ENCODE peak calls at places on chromosomes 4 and X, in nine cellular contexts. One of them, this sample, is unnamed.

GRCh38 chrX:36434521-36434920 is 515.0 kb downstream of the CFAP47 start:
- DNase-seq in A549: no peak
- DNase-seq in fibroblast of lung: peak
- DNase-seq in GM23338: no peak
- DNase-seq in cardiac fibroblast: no peak
- DNase-seq in fibroblast of mammary gland: no peak
- DNase-seq in AG04450: no peak
- DNase-seq in uterus: no peak
- DNase-seq in AG10803: no peak
- DNase-seq in this sample: no peak

GRCh38 chr4:55363618-55364420 is 17.8 kb downstream of the SRD5A3 start:
- DNase-seq in A549: no peak
- DNase-seq in fibroblast of lung: peak
- DNase-seq in GM23338: no peak
- DNase-seq in cardiac fibroblast: no peak
- DNase-seq in fibroblast of mammary gland: peak
- DNase-seq in AG04450: no peak
- DNase-seq in uterus: no peak
- DNase-seq in AG10803: no peak
- DNase-seq in this sample: no peak

GRCh38 chr4:131499139-131499873 is 1649.8 kb upstream of the PCDH10 start:
- DNase-seq in A549: no peak
- DNase-seq in fibroblast of lung: peak
- DNase-seq in GM23338: no peak
- DNase-seq in cardiac fibroblast: peak
- DNase-seq in fibroblast of mammary gland: peak
- DNase-seq in AG04450: peak
- DNase-seq in uterus: no peak
- DNase-seq in AG10803: no peak
- DNase-seq in this sample: no peak

GRCh38 chrX:24341795-24342194 is 18.6 kb upstream of the SUPT20HL1 start:
- DNase-seq in A549: no peak
- DNase-seq in fibroblast of lung: no peak
- DNase-seq in GM23338: no peak
- DNase-seq in cardiac fibroblast: peak
- DNase-seq in fibroblast of mammary gland: peak
- DNase-seq in AG04450: peak
- DNase-seq in uterus: no peak
- DNase-seq in AG10803: peak
- DNase-seq in this sample: peak

GRCh38 chrX:22922961-22923360 is 76.8 kb upstream of the DDX53 start:
- DNase-seq in A549: no peak
- DNase-seq in fibroblast of lung: peak
- DNase-seq in GM23338: no peak
- DNase-seq in cardiac fibroblast: peak
- DNase-seq in fibroblast of mammary gland: peak
- DNase-seq in AG04450: peak
- DNase-seq in uterus: peak
- DNase-seq in AG10803: peak
- DNase-seq in this sample: peak

GRCh38 chr4:22345678-22346077 is 170.2 kb downstream of the ADGRA3 start:
- DNase-seq in A549: no peak
- DNase-seq in fibroblast of lung: no peak
- DNase-seq in GM23338: no peak
- DNase-seq in cardiac fibroblast: peak
- DNase-seq in fibroblast of mammary gland: no peak
- DNase-seq in AG04450: no peak
- DNase-seq in uterus: no peak
- DNase-seq in AG10803: no peak
- DNase-seq in this sample: no peak

GRCh38 chr4:71270901-71271300 is 67.9 kb upstream of the SLC4A4 start:
- DNase-seq in A549: peak
- DNase-seq in fibroblast of lung: peak
- DNase-seq in GM23338: peak
- DNase-seq in cardiac fibroblast: peak
- DNase-seq in fibroblast of mammary gland: peak
- DNase-seq in AG04450: no peak
- DNase-seq in uterus: no peak
- DNase-seq in AG10803: no peak
- DNase-seq in this sample: no peak

GRCh38 chrX:793216-793770 is 162.7 kb downstream of the SHOX start:
- DNase-seq in A549: no peak
- DNase-seq in fibroblast of lung: no peak
- DNase-seq in GM23338: peak
- DNase-seq in cardiac fibroblast: no peak
- DNase-seq in fibroblast of mammary gland: no peak
- DNase-seq in AG04450: no peak
- DNase-seq in uterus: no peak
- DNase-seq in AG10803: no peak
- DNase-seq in this sample: no peak

GRCh38 chr4:124610214-124610613 is 102.3 kb downstream of the ANKRD50 start:
- DNase-seq in A549: no peak
- DNase-seq in fibroblast of lung: no peak
- DNase-seq in GM23338: peak
- DNase-seq in cardiac fibroblast: no peak
- DNase-seq in fibroblast of mammary gland: no peak
- DNase-seq in AG04450: no peak
- DNase-seq in uterus: no peak
- DNase-seq in AG10803: no peak
- DNase-seq in this sample: no peak

GRCh38 chrX:69229436-69229835 is 64.2 kb upstream of the PJA1 start:
- DNase-seq in A549: no peak
- DNase-seq in fibroblast of lung: no peak
- DNase-seq in GM23338: no peak
- DNase-seq in cardiac fibroblast: peak
- DNase-seq in fibroblast of mammary gland: peak
- DNase-seq in AG04450: peak
- DNase-seq in uterus: peak
- DNase-seq in AG10803: peak
- DNase-seq in this sample: no peak

GRCh38 chr4:10639664-10640063 is 44.9 kb downstream of the CLNK start:
- DNase-seq in A549: no peak
- DNase-seq in fibroblast of lung: no peak
- DNase-seq in GM23338: no peak
- DNase-seq in cardiac fibroblast: no peak
- DNase-seq in fibroblast of mammary gland: peak
- DNase-seq in AG04450: no peak
- DNase-seq in uterus: no peak
- DNase-seq in AG10803: peak
- DNase-seq in this sample: no peak

GRCh38 chr4:26302390-26302897 is 18.4 kb upstream of the RBPJ start:
- DNase-seq in A549: no peak
- DNase-seq in fibroblast of lung: no peak
- DNase-seq in GM23338: no peak
- DNase-seq in cardiac fibroblast: no peak
- DNase-seq in fibroblast of mammary gland: no peak
- DNase-seq in AG04450: no peak
- DNase-seq in uterus: no peak
- DNase-seq in AG10803: no peak
- DNase-seq in this sample: no peak

GRCh38 chr4:22430626-22431025 is 85.2 kb downstream of the ADGRA3 start:
- DNase-seq in A549: no peak
- DNase-seq in fibroblast of lung: no peak
- DNase-seq in GM23338: no peak
- DNase-seq in cardiac fibroblast: no peak
- DNase-seq in fibroblast of mammary gland: no peak
- DNase-seq in AG04450: no peak
- DNase-seq in uterus: no peak
- DNase-seq in AG10803: no peak
- DNase-seq in this sample: no peak

GRCh38 chr4:88628746-88629145 is 36.5 kb downstream of the HERC3 start:
- DNase-seq in A549: no peak
- DNase-seq in fibroblast of lung: no peak
- DNase-seq in GM23338: no peak
- DNase-seq in cardiac fibroblast: no peak
- DNase-seq in fibroblast of mammary gland: no peak
- DNase-seq in AG04450: no peak
- DNase-seq in uterus: no peak
- DNase-seq in AG10803: no peak
- DNase-seq in this sample: no peak

GRCh38 chr4:152024881-152025280 is 264.1 kb upstream of the GATB start:
- DNase-seq in A549: no peak
- DNase-seq in fibroblast of lung: no peak
- DNase-seq in GM23338: no peak
- DNase-seq in cardiac fibroblast: no peak
- DNase-seq in fibroblast of mammary gland: no peak
- DNase-seq in AG04450: no peak
- DNase-seq in uterus: no peak
- DNase-seq in AG10803: no peak
- DNase-seq in this sample: no peak

GRCh38 chrX:151977923-151978322 is 3.4 kb upstream of the GABRE start:
- DNase-seq in A549: no peak
- DNase-seq in fibroblast of lung: no peak
- DNase-seq in GM23338: no peak
- DNase-seq in cardiac fibroblast: no peak
- DNase-seq in fibroblast of mammary gland: no peak
- DNase-seq in AG04450: no peak
- DNase-seq in uterus: no peak
- DNase-seq in AG10803: no peak
- DNase-seq in this sample: no peak

GRCh38 chr4:46386570-46386969 is 3.4 kb downstream of the GABRA2 start:
- DNase-seq in A549: no peak
- DNase-seq in fibroblast of lung: no peak
- DNase-seq in GM23338: peak
- DNase-seq in cardiac fibroblast: no peak
- DNase-seq in fibroblast of mammary gland: peak
- DNase-seq in AG04450: no peak
- DNase-seq in uterus: no peak
- DNase-seq in AG10803: no peak
- DNase-seq in this sample: no peak

GRCh38 chrX:63561425-63561824 is 210.3 kb upstream of the SPIN4 start:
- DNase-seq in A549: no peak
- DNase-seq in fibroblast of lung: no peak
- DNase-seq in GM23338: no peak
- DNase-seq in cardiac fibroblast: peak
- DNase-seq in fibroblast of mammary gland: no peak
- DNase-seq in AG04450: no peak
- DNase-seq in uterus: no peak
- DNase-seq in AG10803: no peak
- DNase-seq in this sample: no peak

GRCh38 chrX:139106111-139106510 is 394.6 kb upstream of the FGF13 start:
- DNase-seq in A549: no peak
- DNase-seq in fibroblast of lung: peak
- DNase-seq in GM23338: peak
- DNase-seq in cardiac fibroblast: peak
- DNase-seq in fibroblast of mammary gland: peak
- DNase-seq in AG04450: no peak
- DNase-seq in uterus: no peak
- DNase-seq in AG10803: peak
- DNase-seq in this sample: peak

GRCh38 chr4:26326791-26327190 is 6.0 kb downstream of the RBPJ start:
- DNase-seq in A549: no peak
- DNase-seq in fibroblast of lung: peak
- DNase-seq in GM23338: no peak
- DNase-seq in cardiac fibroblast: peak
- DNase-seq in fibroblast of mammary gland: peak
- DNase-seq in AG04450: peak
- DNase-seq in uterus: no peak
- DNase-seq in AG10803: peak
- DNase-seq in this sample: peak

GRCh38 chr4:1277667-1278335 is 11.9 kb upstream of the MAEA start:
- DNase-seq in A549: no peak
- DNase-seq in fibroblast of lung: no peak
- DNase-seq in GM23338: no peak
- DNase-seq in cardiac fibroblast: peak
- DNase-seq in fibroblast of mammary gland: peak
- DNase-seq in AG04450: no peak
- DNase-seq in uterus: no peak
- DNase-seq in AG10803: no peak
- DNase-seq in this sample: no peak
- TF ChIP-seq CTCF in A549: no peak
- TF ChIP-seq CTCF in fibroblast of lung: no peak
- TF ChIP-seq CTCF in GM23338: peak
- TF ChIP-seq CTCF in cardiac fibroblast: peak
- TF ChIP-seq CTCF in fibroblast of mammary gland: peak
- TF ChIP-seq CTCF in AG04450: peak
- TF ChIP-seq CTCF in uterus: no peak
- TF ChIP-seq CTCF in AG10803: peak
- TF ChIP-seq CTCF in this sample: no peak

GRCh38 chr4:79772510-79772909 is 300.5 kb downstream of the ANTXR2 start:
- DNase-seq in A549: no peak
- DNase-seq in fibroblast of lung: no peak
- DNase-seq in GM23338: no peak
- DNase-seq in cardiac fibroblast: no peak
- DNase-seq in fibroblast of mammary gland: no peak
- DNase-seq in AG04450: no peak
- DNase-seq in uterus: no peak
- DNase-seq in AG10803: no peak
- DNase-seq in this sample: no peak
- TF ChIP-seq CTCF in A549: no peak
- TF ChIP-seq CTCF in fibroblast of lung: no peak
- TF ChIP-seq CTCF in GM23338: no peak
- TF ChIP-seq CTCF in cardiac fibroblast: no peak
- TF ChIP-seq CTCF in fibroblast of mammary gland: no peak
- TF ChIP-seq CTCF in AG04450: no peak
- TF ChIP-seq CTCF in uterus: no peak
- TF ChIP-seq CTCF in AG10803: no peak
- TF ChIP-seq CTCF in this sample: no peak

DNA sequence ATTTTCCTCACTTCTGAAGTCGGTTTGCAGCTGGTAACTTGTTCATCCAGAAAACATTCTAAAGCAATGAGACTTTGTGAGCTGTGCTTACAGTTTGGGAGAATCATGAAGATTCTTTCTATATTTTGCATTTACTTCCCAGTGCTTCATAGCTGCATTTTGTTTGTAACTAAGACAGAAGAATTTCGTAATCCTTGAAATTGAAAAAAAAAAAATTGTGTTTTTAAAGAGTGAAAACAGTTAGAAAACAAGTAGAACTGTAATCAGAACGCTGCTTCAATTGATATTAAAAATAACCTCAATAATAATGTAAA is 392.4 kb downstream of the UNC5C start:
- DNase-seq in A549: no peak
- DNase-seq in fibroblast of lung: no peak
- DNase-seq in GM23338: no peak
- DNase-seq in cardiac fibroblast: no peak
- DNase-seq in fibroblast of mammary gland: no peak
- DNase-seq in AG04450: no peak
- DNase-seq in uterus: no peak
- DNase-seq in AG10803: no peak
- DNase-seq in this sample: no peak
- TF ChIP-seq CTCF in A549: no peak
- TF ChIP-seq CTCF in fibroblast of lung: no peak
- TF ChIP-seq CTCF in GM23338: no peak
- TF ChIP-seq CTCF in cardiac fibroblast: no peak
- TF ChIP-seq CTCF in fibroblast of mammary gland: no peak
- TF ChIP-seq CTCF in AG04450: no peak
- TF ChIP-seq CTCF in uterus: no peak
- TF ChIP-seq CTCF in AG10803: no peak
- TF ChIP-seq CTCF in this sample: no peak

DNA sequence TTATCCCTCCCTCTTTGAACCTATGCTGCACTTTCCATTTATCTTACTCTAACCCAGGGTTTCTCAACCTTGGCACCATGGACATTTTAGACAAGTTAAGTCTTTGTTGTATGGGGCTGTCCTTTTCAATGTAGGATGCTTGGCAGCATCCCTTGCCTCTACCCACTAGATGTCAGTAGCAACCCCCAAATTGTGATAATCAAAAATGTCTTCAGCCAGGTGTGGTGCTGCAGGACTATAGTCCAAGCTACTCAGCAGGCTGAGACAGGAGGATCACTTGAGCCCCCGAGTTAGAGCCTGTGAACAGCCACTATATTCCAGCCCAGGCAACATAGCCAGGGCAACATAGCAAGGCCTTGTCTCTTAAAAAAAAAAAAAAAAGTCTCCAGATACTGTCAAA is 7.0 kb downstream of the LRCH2 start:
- DNase-seq in A549: no peak
- DNase-seq in fibroblast of lung: peak
- DNase-seq in GM23338: peak
- DNase-seq in cardiac fibroblast: peak
- DNase-seq in fibroblast of mammary gland: peak
- DNase-seq in AG04450: no peak
- DNase-seq in uterus: no peak
- DNase-seq in AG10803: peak
- DNase-seq in this sample: no peak
- TF ChIP-seq CTCF in A549: peak
- TF ChIP-seq CTCF in fibroblast of lung: peak
- TF ChIP-seq CTCF in GM23338: peak
- TF ChIP-seq CTCF in cardiac fibroblast: peak
- TF ChIP-seq CTCF in fibroblast of mammary gland: peak
- TF ChIP-seq CTCF in AG04450: peak
- TF ChIP-seq CTCF in uterus: peak
- TF ChIP-seq CTCF in AG10803: peak
- TF ChIP-seq CTCF in this sample: peak

This sample was measured in AG09319.